ENCODE peak calls at places on chromosomes 13 and 19, in four cellular contexts. A, M, G and O are unnamed samples.

GRCh38 chr13:113378825-113379224 is 14.9 kb upstream of the GRTP1 start:
- DNase-seq in G (no peak), A (no peak), M (no peak), O (no peak)

GRCh38 chr19:40600086-40600917 is 867 bp upstream of the LTBP4 start:
- DNase-seq in A (no peak), G (no peak), M (no peak), O (no peak)

GRCh38 chr13:38685974-38686571 is 804 bp upstream of the FREM2 start:
- DNase-seq in M (no peak), A (peak), G (peak), O (peak)

GRCh38 chr13:29310806-29311205 is 284.7 kb downstream of the SLC7A1 start:
- DNase-seq in M (no peak), G (no peak), A (no peak), O (no peak)

GRCh38 chr19:39823693-39824092 is 10.3 kb downstream of the DYRK1B start:
- DNase-seq in A (no peak), G (no peak), M (no peak), O (no peak)

GRCh38 chr19:6460099-6460884 is 700 bp upstream of the SLC25A23 start:
- DNase-seq in G (peak), A (peak), M (peak), O (peak)

GRCh38 chr13:47114030-47114429 is 217.2 kb upstream of the HTR2A start:
- DNase-seq in M (no peak), A (no peak), G (no peak), O (no peak)

GRCh38 chr13:41970022-41970421 is 9.1 kb upstream of the VWA8 start:
- DNase-seq in G (no peak), A (no peak), M (no peak), O (no peak)

GRCh38 chr13:113647351-113648217 is 10.4 kb downstream of the ATP4B start:
- DNase-seq in M (no peak), G (no peak), A (peak), O (no peak)

GRCh38 chr13:35987572-35988513 is 143.3 kb downstream of the DCLK1 start:
- DNase-seq in M (no peak), A (peak), G (no peak), O (no peak)

GRCh38 chr13:50359779-50360178 is 344.5 kb downstream of the KCNRG start:
- DNase-seq in M (no peak), A (no peak), G (no peak), O (no peak)

GRCh38 chr13:56861472-56861871 is 279.2 kb upstream of the PRR20A start:
- DNase-seq in M (peak), A (no peak), G (no peak), O (no peak)

GRCh38 chr19:40745402-40745780 is 4.9 kb downstream of the ACTMAP start:
- DNase-seq in G (no peak), M (peak), A (no peak), O (no peak)

GRCh38 chr13:73058741-73059459 is at the start of gene KLF5:
- DNase-seq in M (peak), G (peak), A (peak), O (peak)

GRCh38 chr13:99260216-99260615 is 2.0 kb upstream of the GPR18 start:
- DNase-seq in A (no peak), M (no peak), G (no peak), O (no peak)

DNA sequence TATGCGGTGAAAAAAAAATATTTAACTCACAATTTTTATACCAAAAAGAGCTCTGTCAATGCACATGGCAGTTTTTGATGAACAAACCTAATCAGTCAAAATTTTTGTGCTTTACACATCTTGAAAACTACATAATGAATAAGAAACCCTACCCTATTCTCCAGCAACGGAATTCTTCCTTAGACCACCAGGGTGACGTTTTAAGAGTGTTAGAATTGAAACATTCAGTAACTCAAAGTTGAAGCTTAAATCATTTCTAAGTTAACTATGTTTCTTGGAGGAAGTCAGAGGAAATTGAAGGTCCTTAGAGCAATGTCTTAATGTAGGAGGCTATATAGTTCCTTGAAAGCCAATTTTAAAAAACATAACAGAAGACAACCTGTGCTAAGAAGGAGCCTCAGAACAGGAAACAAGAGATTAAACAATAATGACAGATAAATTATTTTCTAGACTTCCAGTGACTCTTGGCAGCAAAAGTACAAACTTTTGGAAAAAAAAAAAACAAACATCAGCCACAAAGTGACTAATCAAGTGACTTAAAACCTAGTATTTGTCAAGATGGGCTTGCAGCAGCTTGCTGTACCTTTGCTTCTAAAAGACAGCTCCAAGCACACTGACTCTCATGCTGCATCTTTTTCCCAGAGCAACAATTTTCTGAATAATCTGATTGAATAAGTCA is 6.2 kb downstream of the SPRY2 start:
- DNase-seq in M (no peak), G (no peak), A (no peak), O (no peak)
- TF ChIP-seq ELF4 in M (no peak), G (no peak), A (no peak), O (no peak)

DNA sequence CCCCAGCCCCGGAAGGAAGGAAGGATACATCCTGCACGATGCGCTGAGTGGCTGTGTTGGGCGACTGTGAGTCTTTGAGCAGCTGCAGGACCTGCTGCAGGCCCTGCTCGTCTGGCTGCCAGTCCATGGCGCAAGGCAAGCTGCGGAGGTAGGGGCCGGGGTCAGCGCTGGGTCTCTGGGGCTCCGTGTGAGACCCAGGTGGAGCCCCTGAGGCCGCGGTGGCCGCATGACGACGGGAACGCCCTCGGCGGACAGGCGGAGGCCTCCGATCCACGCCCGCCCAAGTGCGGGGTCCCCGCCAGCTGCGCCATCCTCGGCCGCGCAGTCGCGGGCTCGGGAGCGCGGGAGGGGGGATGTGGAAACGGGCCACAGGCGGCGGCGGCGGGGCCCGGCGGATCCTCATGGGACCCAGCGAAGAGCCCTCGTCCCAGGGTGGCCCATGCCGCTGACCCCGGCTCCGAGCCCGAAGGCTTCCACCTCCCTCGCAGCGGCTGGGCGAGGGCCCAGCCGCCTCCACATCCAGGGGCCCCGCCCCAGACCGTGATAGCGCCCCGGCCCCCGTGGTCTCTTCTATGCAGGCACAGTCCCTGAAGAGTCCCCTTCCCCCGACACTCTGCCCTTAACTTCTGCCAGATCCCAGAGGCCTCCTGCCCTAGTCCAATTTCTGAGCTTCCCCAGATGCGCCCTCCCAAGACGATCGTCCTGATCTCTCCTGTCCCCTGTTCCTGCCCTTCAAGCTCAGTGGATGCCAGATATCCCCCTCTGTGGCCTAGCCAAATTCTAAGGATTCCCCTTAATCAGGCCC is 2.7 kb downstream of the TNPO2 start:
- DNase-seq in M (no peak), G (peak), A (peak), O (no peak)
- TF ChIP-seq ELF4 in M (no peak), G (no peak), A (no peak), O (no peak)

DNA sequence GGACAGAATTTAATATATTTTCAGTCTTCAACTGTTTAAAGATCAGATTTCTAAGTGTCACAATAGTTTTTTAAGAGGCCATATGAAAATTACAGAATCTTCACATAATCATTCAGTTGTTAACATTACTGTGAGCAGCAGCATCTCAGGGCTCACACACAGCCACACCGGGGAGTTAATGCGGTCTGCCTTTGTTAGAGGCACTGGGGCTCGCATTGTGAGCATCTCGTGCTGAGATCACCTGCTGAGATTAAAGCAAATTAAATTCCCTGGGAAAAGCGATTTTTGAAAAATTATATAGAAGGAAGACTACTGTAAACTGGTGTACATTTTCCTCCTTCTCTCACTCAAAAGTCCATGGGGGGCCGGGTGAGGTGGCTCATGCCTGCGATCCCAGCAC is 16.6 kb downstream of the GPR12 start:
- DNase-seq in M (no peak), G (no peak), A (no peak), O (no peak)
- TF ChIP-seq ELF4 in M (no peak), G (no peak), A (no peak), O (no peak)

GRCh38 chr19:28334419-28334818 is 878.5 kb downstream of the UQCRFS1 start:
- DNase-seq in A (no peak), M (no peak), G (no peak), O (no peak)

GRCh38 chr19:28332886-28333285 is 880.1 kb downstream of the UQCRFS1 start:
- DNase-seq in G (no peak), M (no peak), A (no peak), O (no peak)

GRCh38 chr19:28331596-28331995 is 881.4 kb downstream of the UQCRFS1 start:
- DNase-seq in G (no peak), M (no peak), A (no peak), O (no peak)

GRCh38 chr19:28332351-28332750 is 880.6 kb downstream of the UQCRFS1 start:
- DNase-seq in A (no peak), G (no peak), M (no peak), O (no peak)

DNA sequence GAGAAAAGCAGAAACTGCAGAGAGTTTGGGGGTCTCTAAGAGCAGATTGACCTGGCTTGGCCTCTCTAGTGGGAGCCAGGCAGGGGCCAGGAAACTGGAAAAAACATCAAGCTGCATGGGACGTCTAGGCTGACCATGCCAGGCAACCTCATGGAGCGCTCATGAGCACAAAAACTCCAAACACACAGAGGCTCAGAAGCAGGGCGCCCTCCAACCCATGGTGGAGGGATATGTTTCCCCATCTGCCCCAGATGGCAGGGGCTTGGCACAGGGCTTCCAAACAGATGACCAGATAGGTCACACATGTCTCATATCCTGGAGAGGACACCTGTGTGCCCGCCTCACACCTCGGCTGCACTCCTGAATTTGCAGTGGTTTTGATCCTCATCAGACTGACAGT is 879.0 kb downstream of the UQCRFS1 start:
- DNase-seq in M (no peak), A (no peak), G (no peak), O (no peak)
- TF ChIP-seq ELF4 in M (no peak), A (no peak), G (no peak), O (no peak)

GRCh38 chr19:11269408-11269807 is 7.1 kb upstream of the DOCK6 start:
- DNase-seq in G (peak), M (no peak), A (no peak), O (no peak)
- TF ChIP-seq ELF4 in G (no peak), M (no peak), A (no peak), O (no peak)

DNA sequence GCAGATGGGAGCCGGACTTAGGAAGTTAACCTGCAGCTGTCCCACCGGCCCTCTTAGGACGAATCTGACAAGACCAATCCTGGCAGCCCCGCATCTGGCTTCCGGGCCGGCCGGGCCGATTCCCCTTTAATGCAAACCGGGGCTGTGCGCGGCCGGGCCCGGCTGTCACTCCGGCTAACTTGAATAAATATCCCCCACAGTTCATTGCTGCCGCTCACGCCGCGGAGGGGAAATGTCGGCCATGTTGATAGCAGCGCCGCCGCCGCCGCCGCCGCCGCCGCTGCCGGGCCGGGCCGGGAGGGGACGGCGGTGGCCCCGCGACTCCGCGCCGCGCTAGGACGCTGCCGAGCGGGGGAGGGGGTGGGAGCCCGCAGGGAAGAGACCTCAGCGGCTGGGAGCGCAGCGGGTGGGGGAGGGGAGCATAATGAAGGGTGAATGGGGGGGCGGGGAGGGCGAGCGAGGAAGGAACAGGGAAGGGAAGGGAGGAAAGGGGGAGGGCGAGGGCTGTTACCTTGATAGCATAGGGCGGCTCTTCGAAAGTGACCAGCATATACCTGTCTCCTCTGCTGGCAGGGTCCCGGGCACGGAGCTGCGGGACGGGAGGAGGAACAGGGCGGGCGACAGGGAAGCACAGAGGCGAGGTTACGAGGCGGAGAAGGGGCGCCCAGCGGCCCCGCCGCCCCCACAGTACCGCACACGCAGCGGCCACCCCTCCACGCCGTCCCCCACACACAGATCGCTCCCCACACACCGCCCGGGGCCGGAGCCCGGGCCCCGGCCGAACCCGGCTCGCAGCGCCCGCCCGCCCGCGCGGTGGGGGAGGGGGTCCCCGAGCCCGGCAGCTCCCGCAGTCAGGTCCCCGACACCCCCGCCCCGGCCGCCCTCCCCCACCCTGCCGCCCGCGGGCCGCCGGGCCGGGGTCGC is 1.1 kb downstream of the INTS6 start:
- DNase-seq in M (peak), A (peak), G (peak), O (peak)
- TF ChIP-seq ELF4 in M (no peak), A (no peak), G (no peak), O (no peak)

GRCh38 chr19:10848208-10848843 is at the start of gene C19orf38:
- DNase-seq in G (no peak), M (no peak), A (no peak), O (no peak)
- TF ChIP-seq ELF4 in G (no peak), M (no peak), A (no peak), O (no peak)